ENCODE peak calls at places on chromosome X, in six cellular contexts. One of them, this sample, is unnamed.

GRCh38 chrX:40318076-40318475 is 220.3 kb upstream of the BCOR start:
- DNase-seq in neural progenitor cell: no peak
- DNase-seq in mammary epithelial cell: no peak
- DNase-seq in astrocyte: no peak
- DNase-seq in GM23248: no peak
- DNase-seq in PC-9: no peak
- DNase-seq in this sample: no peak

GRCh38 chrX:47707031-47707780 is 48.2 kb upstream of the UXT start:
- DNase-seq in mammary epithelial cell: no peak
- DNase-seq in neural progenitor cell: no peak
- DNase-seq in GM23248: peak; percentile 11
- DNase-seq in astrocyte: no peak
- DNase-seq in PC-9: no peak
- DNase-seq in this sample: no peak

GRCh38 chrX:2974946-2975345 is 31.4 kb upstream of the ARSH start:
- DNase-seq in astrocyte: peak; percentile 49
- DNase-seq in mammary epithelial cell: no peak
- DNase-seq in PC-9: no peak
- DNase-seq in neural progenitor cell: no peak
- DNase-seq in GM23248: peak; percentile 4
- DNase-seq in this sample: no peak

GRCh38 chrX:43148305-43148704 is 370.3 kb upstream of the PPP1R2C start:
- DNase-seq in neural progenitor cell: no peak
- DNase-seq in astrocyte: no peak
- DNase-seq in GM23248: no peak
- DNase-seq in mammary epithelial cell: no peak
- DNase-seq in PC-9: no peak
- DNase-seq in this sample: no peak

GRCh38 chrX:150366951-150367545 is 3.9 kb downstream of the MAMLD1 start:
- DNase-seq in neural progenitor cell: no peak
- DNase-seq in astrocyte: peak; percentile 64
- DNase-seq in PC-9: no peak
- DNase-seq in mammary epithelial cell: peak; percentile 54
- DNase-seq in GM23248: peak; percentile 74
- DNase-seq in this sample: peak; percentile 30

GRCh38 chrX:40266490-40267333 is 169.0 kb upstream of the BCOR start:
- DNase-seq in neural progenitor cell: peak; percentile 88
- DNase-seq in astrocyte: peak; percentile 36
- DNase-seq in mammary epithelial cell: peak; percentile 38
- DNase-seq in PC-9: no peak
- DNase-seq in GM23248: peak; percentile 82
- DNase-seq in this sample: peak; percentile 79

GRCh38 chrX:8748855-8749254 is 16.9 kb upstream of the ANOS1 start:
- DNase-seq in astrocyte: no peak
- DNase-seq in mammary epithelial cell: peak; percentile 19
- DNase-seq in PC-9: no peak
- DNase-seq in neural progenitor cell: peak; percentile 43
- DNase-seq in GM23248: peak; percentile 43
- DNase-seq in this sample: peak; percentile 55

GRCh38 chrX:10507876-10508275 is 112.5 kb downstream of the MID1 start:
- DNase-seq in mammary epithelial cell: peak; percentile 39
- DNase-seq in neural progenitor cell: no peak
- DNase-seq in GM23248: no peak
- DNase-seq in astrocyte: peak; percentile 68
- DNase-seq in PC-9: no peak
- DNase-seq in this sample: no peak

GRCh38 chrX:105803891-105804290 is 18.4 kb upstream of the NRK start:
- DNase-seq in GM23248: no peak
- DNase-seq in PC-9: no peak
- DNase-seq in astrocyte: no peak
- DNase-seq in mammary epithelial cell: no peak
- DNase-seq in neural progenitor cell: no peak
- DNase-seq in this sample: no peak

GRCh38 chrX:43121637-43122036 is 343.7 kb upstream of the PPP1R2C start:
- DNase-seq in PC-9: no peak
- DNase-seq in mammary epithelial cell: peak; percentile 9
- DNase-seq in neural progenitor cell: peak; percentile 36
- DNase-seq in GM23248: no peak
- DNase-seq in astrocyte: no peak
- DNase-seq in this sample: no peak

GRCh38 chrX:115460565-115460888 is 100.4 kb upstream of the PLS3 start:
- DNase-seq in GM23248: peak; percentile 42
- DNase-seq in PC-9: peak; percentile 55
- DNase-seq in neural progenitor cell: no peak
- DNase-seq in astrocyte: peak; percentile 68
- DNase-seq in mammary epithelial cell: peak; percentile 1
- DNase-seq in this sample: no peak

GRCh38 chrX:13440166-13440565 is 120.3 kb upstream of the ATXN3L start:
- DNase-seq in PC-9: no peak
- DNase-seq in neural progenitor cell: no peak
- DNase-seq in mammary epithelial cell: no peak
- DNase-seq in astrocyte: no peak
- DNase-seq in GM23248: no peak
- DNase-seq in this sample: no peak

GRCh38 chrX:110188701-110189558 is 129.0 kb downstream of the AMMECR1 start:
- DNase-seq in GM23248: no peak
- DNase-seq in astrocyte: no peak
- DNase-seq in neural progenitor cell: no peak
- DNase-seq in PC-9: no peak
- DNase-seq in mammary epithelial cell: no peak
- DNase-seq in this sample: peak; percentile 52

GRCh38 chrX:21800344-21800770 is 39.1 kb upstream of the MBTPS2 start:
- DNase-seq in mammary epithelial cell: peak; percentile 52
- DNase-seq in PC-9: no peak
- DNase-seq in GM23248: peak; percentile 14
- DNase-seq in astrocyte: peak; percentile 36
- DNase-seq in neural progenitor cell: no peak
- DNase-seq in this sample: no peak

GRCh38 chrX:142819461-142819860 is 206.3 kb upstream of the SPANXN4 start:
- DNase-seq in neural progenitor cell: no peak
- DNase-seq in astrocyte: no peak
- DNase-seq in mammary epithelial cell: no peak
- DNase-seq in GM23248: no peak
- DNase-seq in PC-9: no peak
- DNase-seq in this sample: no peak

GRCh38 chrX:134622813-134623185 is 35.5 kb downstream of the PLAC1 start:
- DNase-seq in PC-9: no peak
- DNase-seq in neural progenitor cell: no peak
- DNase-seq in GM23248: peak; percentile 15
- DNase-seq in mammary epithelial cell: peak; percentile 61
- DNase-seq in astrocyte: peak; percentile 57
- DNase-seq in this sample: no peak

GRCh38 chrX:24491741-24492140 is 26.7 kb downstream of the PDK3 start:
- DNase-seq in PC-9: peak; percentile 40
- DNase-seq in GM23248: no peak
- DNase-seq in neural progenitor cell: no peak
- DNase-seq in astrocyte: no peak
- DNase-seq in mammary epithelial cell: no peak
- DNase-seq in this sample: no peak

GRCh38 chrX:65035451-65035779 is 59.2 kb upstream of the ZC4H2 start:
- DNase-seq in GM23248: peak; percentile 74
- DNase-seq in astrocyte: peak; percentile 2
- DNase-seq in PC-9: no peak
- DNase-seq in neural progenitor cell: peak; percentile 65
- DNase-seq in mammary epithelial cell: no peak
- DNase-seq in this sample: no peak

GRCh38 chrX:38175140-38175539 is 45.5 kb downstream of the SRPX start:
- DNase-seq in mammary epithelial cell: peak; percentile 21
- DNase-seq in PC-9: no peak
- DNase-seq in neural progenitor cell: peak; percentile 69
- DNase-seq in GM23248: peak; percentile 21
- DNase-seq in astrocyte: peak; percentile 16
- DNase-seq in this sample: peak; percentile 72

GRCh38 chrX:133374874-133375387 is 40.4 kb downstream of the GPC4 start:
- DNase-seq in GM23248: no peak
- DNase-seq in astrocyte: no peak
- DNase-seq in PC-9: no peak
- DNase-seq in neural progenitor cell: no peak
- DNase-seq in mammary epithelial cell: no peak
- DNase-seq in this sample: no peak

GRCh38 chrX:42530027-42530426 is 247.9 kb downstream of the PPP1R2C start:
- DNase-seq in GM23248: peak; percentile 83
- DNase-seq in PC-9: no peak
- DNase-seq in astrocyte: peak; percentile 88
- DNase-seq in mammary epithelial cell: peak; percentile 80
- DNase-seq in neural progenitor cell: no peak
- DNase-seq in this sample: no peak

GRCh38 chrX:82081027-82081426 is 879.1 kb downstream of the SH3BGRL start:
- DNase-seq in PC-9: no peak
- DNase-seq in astrocyte: no peak
- DNase-seq in GM23248: no peak
- DNase-seq in mammary epithelial cell: no peak
- DNase-seq in neural progenitor cell: peak; percentile 11
- DNase-seq in this sample: no peak

GRCh38 chrX:150355898-150356297 is 7.2 kb upstream of the MAMLD1 start:
- DNase-seq in mammary epithelial cell: no peak
- DNase-seq in astrocyte: no peak
- DNase-seq in GM23248: no peak
- DNase-seq in neural progenitor cell: no peak
- DNase-seq in PC-9: no peak
- DNase-seq in this sample: no peak

GRCh38 chrX:153763989-153764755 is at the start of gene PLXNB3:
- DNase-seq in neural progenitor cell: peak; percentile 77
- DNase-seq in astrocyte: peak; percentile 18
- DNase-seq in GM23248: peak; percentile 88
- DNase-seq in PC-9: peak; percentile 68
- DNase-seq in mammary epithelial cell: peak; percentile 76
- DNase-seq in this sample: peak; percentile 71

GRCh38 chrX:8288590-8288989 is 117.5 kb upstream of the VCX2 start:
- DNase-seq in mammary epithelial cell: peak; percentile 39
- DNase-seq in GM23248: no peak
- DNase-seq in astrocyte: no peak
- DNase-seq in neural progenitor cell: no peak
- DNase-seq in PC-9: peak; percentile 49
- DNase-seq in this sample: no peak

GRCh38 chrX:627995-628394 is 2.6 kb upstream of the SHOX start:
- DNase-seq in astrocyte: no peak
- DNase-seq in neural progenitor cell: no peak
- DNase-seq in GM23248: no peak
- DNase-seq in mammary epithelial cell: no peak
- DNase-seq in PC-9: no peak
- DNase-seq in this sample: no peak

GRCh38 chrX:629230-630006 is 1.2 kb upstream of the SHOX start:
- DNase-seq in mammary epithelial cell: no peak
- DNase-seq in astrocyte: no peak
- DNase-seq in GM23248: no peak
- DNase-seq in PC-9: no peak
- DNase-seq in neural progenitor cell: peak; percentile 37
- DNase-seq in this sample: no peak

GRCh38 chrX:630922-631496 is 418 bp downstream of the SHOX start:
- DNase-seq in mammary epithelial cell: no peak
- DNase-seq in GM23248: no peak
- DNase-seq in astrocyte: no peak
- DNase-seq in PC-9: no peak
- DNase-seq in neural progenitor cell: peak; percentile 83
- DNase-seq in this sample: no peak

GRCh38 chrX:632391-633042 is 1.9 kb downstream of the SHOX start:
- DNase-seq in GM23248: no peak
- DNase-seq in astrocyte: no peak
- DNase-seq in mammary epithelial cell: no peak
- DNase-seq in PC-9: no peak
- DNase-seq in neural progenitor cell: peak; percentile 59
- DNase-seq in this sample: no peak

GRCh38 chrX:630007-630921 is at the start of gene SHOX:
- DNase-seq in neural progenitor cell: peak; percentile 44
- DNase-seq in astrocyte: no peak
- DNase-seq in mammary epithelial cell: no peak
- DNase-seq in PC-9: no peak
- DNase-seq in GM23248: no peak
- DNase-seq in this sample: no peak
- TF ChIP-seq EZH2 in neural progenitor cell: peak; percentile 99
- TF ChIP-seq EZH2 in astrocyte: no peak
- TF ChIP-seq EZH2 in mammary epithelial cell: no peak
- TF ChIP-seq EZH2 in PC-9: no peak
- TF ChIP-seq EZH2 in GM23248: no peak
- TF ChIP-seq EZH2 in this sample: no peak

DNA sequence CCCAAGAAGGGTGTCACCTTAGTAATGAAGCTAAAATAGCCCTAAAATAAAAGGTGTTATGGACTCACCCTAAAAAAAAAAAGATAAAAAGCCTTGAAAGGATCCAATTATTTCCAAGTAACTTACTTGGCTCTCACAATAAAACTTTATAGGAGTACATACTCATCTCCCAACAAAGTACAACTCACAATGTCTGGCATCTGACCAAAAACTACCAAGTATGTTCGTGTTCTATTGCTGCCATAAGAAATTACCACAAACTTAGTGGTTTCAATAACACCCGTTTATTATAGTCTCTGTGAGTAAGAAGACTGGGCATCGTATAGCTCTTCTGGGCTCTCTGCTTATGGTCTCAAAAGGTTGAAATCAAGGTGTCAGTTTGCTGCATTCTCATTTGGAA is 51.0 kb downstream of the BEX1 start:
- DNase-seq in GM23248: peak; percentile 9
- DNase-seq in PC-9: no peak
- DNase-seq in mammary epithelial cell: peak; percentile 62
- DNase-seq in astrocyte: no peak
- DNase-seq in neural progenitor cell: no peak
- DNase-seq in this sample: no peak
- H3K9me3 ChIP-seq in GM23248: no peaks in the 10 kb centered on the region
- H3K9me3 ChIP-seq in PC-9: no peaks in the 10 kb centered on the region
- H3K9me3 ChIP-seq in mammary epithelial cell: no peaks in the 10 kb centered on the region
- H3K9me3 ChIP-seq in astrocyte: no peaks in the 10 kb centered on the region
- H3K9me3 ChIP-seq in neural progenitor cell: peaks cover 6% of the 10 kb centered on the region
- H3K9me3 ChIP-seq in this sample: no peaks in the 10 kb centered on the region

DNA sequence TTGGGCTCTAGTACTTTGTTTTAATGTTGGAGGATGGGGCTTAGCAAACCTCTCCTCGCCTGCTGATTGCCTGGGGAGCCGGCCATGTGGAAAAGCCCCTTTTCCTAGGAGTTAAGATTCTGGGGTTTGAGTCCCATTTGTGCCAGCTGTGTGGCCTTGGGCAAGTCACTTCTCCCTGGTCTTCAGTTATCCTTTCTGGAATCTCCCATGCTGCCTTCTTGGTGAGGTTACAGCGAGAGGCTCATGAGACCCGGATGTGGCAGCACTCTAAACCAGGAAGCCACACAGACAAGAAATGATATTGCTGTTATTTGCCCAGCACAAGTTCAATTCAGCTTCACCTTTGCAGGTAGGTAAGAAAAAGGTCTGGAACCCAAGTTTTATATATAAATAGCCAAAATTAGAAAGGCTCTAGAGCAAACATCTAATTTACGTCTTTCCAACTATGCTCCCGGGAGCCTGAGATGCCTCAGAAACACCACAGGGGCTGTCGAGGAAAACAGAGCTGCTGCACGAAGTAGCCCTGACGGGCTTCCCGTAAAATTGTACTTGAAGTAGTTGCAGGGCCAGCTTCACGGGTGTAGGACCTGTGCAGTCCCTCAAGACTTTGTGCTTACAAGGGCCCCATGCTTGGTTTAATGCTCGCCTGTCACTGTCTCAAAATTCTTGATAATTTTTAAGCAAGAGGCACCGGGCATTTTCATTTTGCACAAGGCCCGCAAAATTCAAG is 8.3 kb upstream of the SASH3 start:
- DNase-seq in mammary epithelial cell: no peak
- DNase-seq in neural progenitor cell: no peak
- DNase-seq in GM23248: no peak
- DNase-seq in PC-9: no peak
- DNase-seq in astrocyte: no peak
- DNase-seq in this sample: no peak
- H3K4me1 ChIP-seq in mammary epithelial cell: no peaks in the 10 kb centered on the region
- H3K4me1 ChIP-seq in neural progenitor cell: no peaks in the 10 kb centered on the region
- H3K4me1 ChIP-seq in GM23248: no peaks in the 10 kb centered on the region
- H3K4me1 ChIP-seq in PC-9: no peaks in the 10 kb centered on the region
- H3K4me1 ChIP-seq in astrocyte: no peaks in the 10 kb centered on the region
- H3K4me1 ChIP-seq in this sample: no peaks in the 10 kb centered on the region

GRCh38 chrX:120308959-120309872 is 2.0 kb downstream of the TMEM255A start:
- DNase-seq in astrocyte: peak; percentile 65
- DNase-seq in PC-9: no peak
- DNase-seq in mammary epithelial cell: peak; percentile 74
- DNase-seq in GM23248: peak; percentile 23
- DNase-seq in neural progenitor cell: peak; percentile 82
- DNase-seq in this sample: peak; percentile 77
- TF ChIP-seq EZH2 in astrocyte: no peak
- TF ChIP-seq EZH2 in PC-9: no peak
- TF ChIP-seq EZH2 in mammary epithelial cell: no peak
- TF ChIP-seq EZH2 in GM23248: no peak
- TF ChIP-seq EZH2 in neural progenitor cell: no peak
- TF ChIP-seq EZH2 in this sample: no peak